ENCODE peak calls at places on chromosomes 3 and 15, in nine cellular contexts. One of them, this sample, is unnamed.
A peak's percentile ranks its signal among the peaks of the same experiment; 100 is the strongest.

GRCh38 chr15:48285329-48286214 is 45.7 kb upstream of the DUT start:
- DNase-seq in endothelial cell of umbilical vein: peak; percentile 90
- DNase-seq in mesenchymal stem cell: peak; percentile 89
- DNase-seq in MM.1S: peak; percentile 68
- DNase-seq in OCI-LY7: peak; percentile 76
- DNase-seq in DND-41: peak; percentile 40
- DNase-seq in mammary epithelial cell: peak; percentile 63
- DNase-seq in IMR-90: peak; percentile 92
- DNase-seq in keratinocyte: peak; percentile 32
- DNase-seq in this sample: peak; percentile 40

GRCh38 chr3:49388416-49388815 is 23.4 kb downstream of the RHOA start:
- DNase-seq in OCI-LY7: no peak
- DNase-seq in IMR-90: no peak
- DNase-seq in endothelial cell of umbilical vein: no peak
- DNase-seq in MM.1S: no peak
- DNase-seq in keratinocyte: no peak
- DNase-seq in mesenchymal stem cell: peak; percentile 23
- DNase-seq in mammary epithelial cell: no peak
- DNase-seq in DND-41: no peak
- DNase-seq in this sample: no peak

GRCh38 chr3:112230033-112230432 is 64.0 kb downstream of the SLC9C1 start:
- DNase-seq in mammary epithelial cell: no peak
- DNase-seq in MM.1S: no peak
- DNase-seq in keratinocyte: no peak
- DNase-seq in IMR-90: no peak
- DNase-seq in endothelial cell of umbilical vein: no peak
- DNase-seq in DND-41: no peak
- DNase-seq in mesenchymal stem cell: no peak
- DNase-seq in OCI-LY7: no peak
- DNase-seq in this sample: no peak

GRCh38 chr3:71649757-71650156 is 66.2 kb upstream of the FOXP1 start:
- DNase-seq in MM.1S: no peak
- DNase-seq in endothelial cell of umbilical vein: no peak
- DNase-seq in mammary epithelial cell: no peak
- DNase-seq in OCI-LY7: no peak
- DNase-seq in IMR-90: no peak
- DNase-seq in DND-41: no peak
- DNase-seq in mesenchymal stem cell: no peak
- DNase-seq in keratinocyte: no peak
- DNase-seq in this sample: no peak

GRCh38 chr15:48905216-48905615 is 27.3 kb downstream of the EID1 start:
- DNase-seq in keratinocyte: no peak
- DNase-seq in DND-41: no peak
- DNase-seq in endothelial cell of umbilical vein: no peak
- DNase-seq in mammary epithelial cell: no peak
- DNase-seq in OCI-LY7: no peak
- DNase-seq in mesenchymal stem cell: no peak
- DNase-seq in IMR-90: no peak
- DNase-seq in MM.1S: no peak
- DNase-seq in this sample: no peak

GRCh38 chr3:134340362-134340997 is 33.8 kb downstream of the AMOTL2 start:
- DNase-seq in keratinocyte: no peak
- DNase-seq in OCI-LY7: no peak
- DNase-seq in IMR-90: no peak
- DNase-seq in mammary epithelial cell: no peak
- DNase-seq in MM.1S: no peak
- DNase-seq in mesenchymal stem cell: no peak
- DNase-seq in DND-41: no peak
- DNase-seq in endothelial cell of umbilical vein: no peak
- DNase-seq in this sample: peak; percentile 13

GRCh38 chr3:184238246-184238818 is 8.9 kb downstream of the VWA5B2 start:
- DNase-seq in DND-41: no peak
- DNase-seq in IMR-90: no peak
- DNase-seq in mammary epithelial cell: no peak
- DNase-seq in keratinocyte: no peak
- DNase-seq in mesenchymal stem cell: no peak
- DNase-seq in OCI-LY7: no peak
- DNase-seq in endothelial cell of umbilical vein: no peak
- DNase-seq in MM.1S: no peak
- DNase-seq in this sample: no peak

GRCh38 chr3:5891721-5892120 is 704.2 kb downstream of the EDEM1 start:
- DNase-seq in mammary epithelial cell: no peak
- DNase-seq in OCI-LY7: no peak
- DNase-seq in MM.1S: no peak
- DNase-seq in IMR-90: no peak
- DNase-seq in DND-41: no peak
- DNase-seq in endothelial cell of umbilical vein: no peak
- DNase-seq in mesenchymal stem cell: no peak
- DNase-seq in keratinocyte: no peak
- DNase-seq in this sample: no peak

GRCh38 chr3:66140763-66141372 is 79.9 kb upstream of the SLC25A26 start:
- DNase-seq in IMR-90: no peak
- DNase-seq in keratinocyte: no peak
- DNase-seq in mesenchymal stem cell: peak; percentile 16
- DNase-seq in mammary epithelial cell: peak; percentile 57
- DNase-seq in DND-41: no peak
- DNase-seq in MM.1S: peak; percentile 80
- DNase-seq in OCI-LY7: no peak
- DNase-seq in endothelial cell of umbilical vein: no peak
- DNase-seq in this sample: no peak

GRCh38 chr15:90086868-90087268 is 15.4 kb downstream of the IDH2 start:
- DNase-seq in mesenchymal stem cell: peak; percentile 63
- DNase-seq in IMR-90: peak; percentile 42
- DNase-seq in mammary epithelial cell: peak; percentile 36
- DNase-seq in endothelial cell of umbilical vein: peak; percentile 50
- DNase-seq in keratinocyte: no peak
- DNase-seq in MM.1S: peak; percentile 57
- DNase-seq in OCI-LY7: peak; percentile 69
- DNase-seq in DND-41: peak; percentile 55
- DNase-seq in this sample: peak; percentile 47

GRCh38 chr3:84984429-84984828 is 25.6 kb downstream of the CADM2 start:
- DNase-seq in OCI-LY7: no peak
- DNase-seq in mammary epithelial cell: no peak
- DNase-seq in IMR-90: no peak
- DNase-seq in MM.1S: no peak
- DNase-seq in DND-41: no peak
- DNase-seq in keratinocyte: no peak
- DNase-seq in mesenchymal stem cell: no peak
- DNase-seq in endothelial cell of umbilical vein: no peak
- DNase-seq in this sample: no peak

GRCh38 chr3:86793786-86794185 is 197.2 kb downstream of the VGLL3 start:
- DNase-seq in keratinocyte: peak; percentile 40
- DNase-seq in DND-41: no peak
- DNase-seq in mesenchymal stem cell: peak; percentile 92
- DNase-seq in MM.1S: no peak
- DNase-seq in IMR-90: peak; percentile 97
- DNase-seq in endothelial cell of umbilical vein: no peak
- DNase-seq in OCI-LY7: no peak
- DNase-seq in mammary epithelial cell: peak; percentile 86
- DNase-seq in this sample: peak; percentile 79

GRCh38 chr3:188179006-188179966 is 25.3 kb downstream of the LPP start:
- DNase-seq in endothelial cell of umbilical vein: no peak
- DNase-seq in OCI-LY7: peak; percentile 66
- DNase-seq in mammary epithelial cell: no peak
- DNase-seq in IMR-90: peak; percentile 92
- DNase-seq in DND-41: no peak
- DNase-seq in keratinocyte: no peak
- DNase-seq in mesenchymal stem cell: peak; percentile 56
- DNase-seq in MM.1S: no peak
- DNase-seq in this sample: no peak

GRCh38 chr3:152879790-152880174 is 44.9 kb downstream of the P2RY1 start:
- DNase-seq in mesenchymal stem cell: no peak
- DNase-seq in MM.1S: no peak
- DNase-seq in IMR-90: no peak
- DNase-seq in DND-41: no peak
- DNase-seq in OCI-LY7: no peak
- DNase-seq in mammary epithelial cell: no peak
- DNase-seq in keratinocyte: no peak
- DNase-seq in endothelial cell of umbilical vein: no peak
- DNase-seq in this sample: no peak

GRCh38 chr3:157123621-157124020 is 36.3 kb downstream of the CCNL1 start:
- DNase-seq in endothelial cell of umbilical vein: no peak
- DNase-seq in IMR-90: peak; percentile 34
- DNase-seq in OCI-LY7: no peak
- DNase-seq in DND-41: no peak
- DNase-seq in MM.1S: no peak
- DNase-seq in mesenchymal stem cell: no peak
- DNase-seq in keratinocyte: no peak
- DNase-seq in mammary epithelial cell: peak; percentile 79
- DNase-seq in this sample: peak; percentile 31

GRCh38 chr15:40028853-40029252 is 10.1 kb downstream of the SRP14 start:
- DNase-seq in MM.1S: no peak
- DNase-seq in keratinocyte: no peak
- DNase-seq in mammary epithelial cell: no peak
- DNase-seq in IMR-90: no peak
- DNase-seq in OCI-LY7: no peak
- DNase-seq in DND-41: no peak
- DNase-seq in mesenchymal stem cell: no peak
- DNase-seq in endothelial cell of umbilical vein: peak; percentile 90
- DNase-seq in this sample: no peak

GRCh38 chr3:135911106-135911505 is 54.4 kb upstream of the PPP2R3A start:
- DNase-seq in OCI-LY7: no peak
- DNase-seq in mesenchymal stem cell: no peak
- DNase-seq in IMR-90: peak; percentile 52
- DNase-seq in MM.1S: no peak
- DNase-seq in keratinocyte: no peak
- DNase-seq in mammary epithelial cell: no peak
- DNase-seq in endothelial cell of umbilical vein: no peak
- DNase-seq in DND-41: no peak
- DNase-seq in this sample: no peak

GRCh38 chr3:101333883-101334282 is 13.5 kb upstream of the IMPG2 start:
- DNase-seq in OCI-LY7: no peak
- DNase-seq in mammary epithelial cell: no peak
- DNase-seq in DND-41: no peak
- DNase-seq in mesenchymal stem cell: no peak
- DNase-seq in MM.1S: no peak
- DNase-seq in keratinocyte: no peak
- DNase-seq in endothelial cell of umbilical vein: no peak
- DNase-seq in IMR-90: no peak
- DNase-seq in this sample: no peak

GRCh38 chr3:12294885-12295580 is 6.2 kb downstream of the PPARG start:
- DNase-seq in mesenchymal stem cell: peak; percentile 78
- DNase-seq in DND-41: no peak
- DNase-seq in OCI-LY7: no peak
- DNase-seq in endothelial cell of umbilical vein: no peak
- DNase-seq in keratinocyte: no peak
- DNase-seq in IMR-90: peak; percentile 93
- DNase-seq in MM.1S: no peak
- DNase-seq in mammary epithelial cell: peak; percentile 69
- DNase-seq in this sample: peak; percentile 75

GRCh38 chr3:63961891-63962290 is 49.7 kb upstream of the SCAANT1 start:
- DNase-seq in keratinocyte: peak; percentile 54
- DNase-seq in OCI-LY7: peak; percentile 62
- DNase-seq in mesenchymal stem cell: peak; percentile 61
- DNase-seq in endothelial cell of umbilical vein: peak; percentile 65
- DNase-seq in DND-41: no peak
- DNase-seq in mammary epithelial cell: peak; percentile 71
- DNase-seq in MM.1S: peak; percentile 56
- DNase-seq in IMR-90: peak; percentile 68
- DNase-seq in this sample: no peak

GRCh38 chr3:7978104-7978457 is 523.5 kb upstream of the LMCD1 start:
- DNase-seq in mesenchymal stem cell: no peak
- DNase-seq in endothelial cell of umbilical vein: no peak
- DNase-seq in DND-41: no peak
- DNase-seq in MM.1S: no peak
- DNase-seq in IMR-90: no peak
- DNase-seq in keratinocyte: no peak
- DNase-seq in OCI-LY7: no peak
- DNase-seq in mammary epithelial cell: no peak
- DNase-seq in this sample: no peak

GRCh38 chr3:32844914-32845313 is 27.1 kb downstream of the TRIM71 start:
- DNase-seq in IMR-90: no peak
- DNase-seq in keratinocyte: no peak
- DNase-seq in mesenchymal stem cell: no peak
- DNase-seq in MM.1S: no peak
- DNase-seq in mammary epithelial cell: no peak
- DNase-seq in DND-41: no peak
- DNase-seq in endothelial cell of umbilical vein: no peak
- DNase-seq in OCI-LY7: no peak
- DNase-seq in this sample: no peak

GRCh38 chr15:81410318-81410753 is 36.3 kb upstream of the TMC3 start:
- DNase-seq in mammary epithelial cell: peak; percentile 68
- DNase-seq in endothelial cell of umbilical vein: peak; percentile 74
- DNase-seq in DND-41: peak; percentile 64
- DNase-seq in mesenchymal stem cell: peak; percentile 66
- DNase-seq in MM.1S: peak; percentile 74
- DNase-seq in IMR-90: peak; percentile 74
- DNase-seq in keratinocyte: peak; percentile 9
- DNase-seq in OCI-LY7: peak; percentile 60
- DNase-seq in this sample: peak; percentile 5
- H2AFZ ChIP-seq in mammary epithelial cell: no peak overlapping the region
- H2AFZ ChIP-seq in endothelial cell of umbilical vein: no peak overlapping the region
- H2AFZ ChIP-seq in DND-41: peak overlapping the region; percentile 81
- H2AFZ ChIP-seq in mesenchymal stem cell: no peak overlapping the region
- H2AFZ ChIP-seq in MM.1S: peak overlapping the region; percentile 42
- H2AFZ ChIP-seq in IMR-90: peak overlapping the region; percentile 56
- H2AFZ ChIP-seq in keratinocyte: no peak overlapping the region
- H2AFZ ChIP-seq in OCI-LY7: no peak overlapping the region
- H2AFZ ChIP-seq in this sample: no peak overlapping the region

GRCh38 chr3:129235310-129235917 is 14.0 kb upstream of the COPG1 start:
- DNase-seq in endothelial cell of umbilical vein: no peak
- DNase-seq in MM.1S: no peak
- DNase-seq in mammary epithelial cell: no peak
- DNase-seq in keratinocyte: no peak
- DNase-seq in IMR-90: no peak
- DNase-seq in DND-41: no peak
- DNase-seq in OCI-LY7: no peak
- DNase-seq in mesenchymal stem cell: no peak
- DNase-seq in this sample: no peak
- H3K4me3 ChIP-seq in endothelial cell of umbilical vein: no peak overlapping the region
- H3K4me3 ChIP-seq in MM.1S: no peak overlapping the region
- H3K4me3 ChIP-seq in mammary epithelial cell: no peak overlapping the region
- H3K4me3 ChIP-seq in keratinocyte: no peak overlapping the region
- H3K4me3 ChIP-seq in IMR-90: no peak overlapping the region
- H3K4me3 ChIP-seq in DND-41: no peak overlapping the region
- H3K4me3 ChIP-seq in OCI-LY7: no peak overlapping the region
- H3K4me3 ChIP-seq in mesenchymal stem cell: no peak overlapping the region
- H3K4me3 ChIP-seq in this sample: no peak overlapping the region

DNA sequence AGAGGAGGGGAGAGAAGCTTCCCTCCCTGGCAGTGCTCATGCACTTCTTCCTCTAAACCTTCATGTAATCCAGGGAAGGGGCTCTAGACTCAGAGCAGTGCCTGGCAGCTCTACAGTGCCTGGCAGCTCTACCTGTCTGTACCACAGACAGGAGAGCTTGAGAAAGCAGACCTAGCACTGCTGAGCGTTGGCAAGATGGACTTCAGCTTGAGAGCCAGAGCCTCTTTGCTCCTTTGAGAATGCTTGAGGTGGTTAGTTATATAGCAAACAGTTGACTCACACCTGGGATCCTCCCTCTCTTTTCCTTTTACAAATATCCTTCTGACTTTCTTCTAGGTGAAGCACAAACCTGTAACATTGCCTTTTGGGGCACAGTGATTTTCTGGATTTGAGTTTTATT is 20.9 kb downstream of the FBXO22 start:
- DNase-seq in DND-41: no peak
- DNase-seq in mammary epithelial cell: peak; percentile 32
- DNase-seq in endothelial cell of umbilical vein: no peak
- DNase-seq in IMR-90: no peak
- DNase-seq in mesenchymal stem cell: no peak
- DNase-seq in OCI-LY7: no peak
- DNase-seq in keratinocyte: no peak
- DNase-seq in MM.1S: no peak
- DNase-seq in this sample: no peak
- H3K4me1 ChIP-seq in DND-41: no peaks in the 10 kb centered on the region
- H3K4me1 ChIP-seq in mammary epithelial cell: peaks cover 29% of the 10 kb centered on the region
- H3K4me1 ChIP-seq in endothelial cell of umbilical vein: peaks cover 16% of the 10 kb centered on the region
- H3K4me1 ChIP-seq in IMR-90: peaks cover 4% of the 10 kb centered on the region
- H3K4me1 ChIP-seq in mesenchymal stem cell: peaks cover 9% of the 10 kb centered on the region
- H3K4me1 ChIP-seq in OCI-LY7: peaks cover 6% of the 10 kb centered on the region
- H3K4me1 ChIP-seq in keratinocyte: peaks cover 28% of the 10 kb centered on the region
- H3K4me1 ChIP-seq in MM.1S: peaks cover 19% of the 10 kb centered on the region
- H3K4me1 ChIP-seq in this sample: no peaks in the 10 kb centered on the region

GRCh38 chr3:123583563-123583962 is 1.3 kb downstream of the HACD2 start:
- DNase-seq in mammary epithelial cell: no peak
- DNase-seq in MM.1S: no peak
- DNase-seq in endothelial cell of umbilical vein: no peak
- DNase-seq in keratinocyte: no peak
- DNase-seq in mesenchymal stem cell: no peak
- DNase-seq in DND-41: no peak
- DNase-seq in OCI-LY7: no peak
- DNase-seq in IMR-90: no peak
- DNase-seq in this sample: no peak
- H2AFZ ChIP-seq in mammary epithelial cell: no peak overlapping the region
- H2AFZ ChIP-seq in MM.1S: no peak overlapping the region
- H2AFZ ChIP-seq in endothelial cell of umbilical vein: no peak overlapping the region
- H2AFZ ChIP-seq in keratinocyte: no peak overlapping the region
- H2AFZ ChIP-seq in mesenchymal stem cell: no peak overlapping the region
- H2AFZ ChIP-seq in DND-41: no peak overlapping the region
- H2AFZ ChIP-seq in OCI-LY7: peak overlapping the region; percentile 96
- H2AFZ ChIP-seq in IMR-90: no peak overlapping the region
- H2AFZ ChIP-seq in this sample: no peak overlapping the region